ENCODE peak calls at places on chromosomes 3 and 15, in six cellular contexts. O, M, W, V, T and G are unnamed samples.
A peak's percentile ranks its signal among the peaks of the same experiment; 100 is the strongest.

GRCh38 chr3:33749546-33750215 is 31.6 kb upstream of the CLASP2 start:
- DNase-seq in O (no peak), M (no peak), W (no peak), V (no peak), T (no peak), G (peak; percentile 42)

GRCh38 chr15:51251591-51251990 is 86.8 kb downstream of the CYP19A1 start:
- DNase-seq in O (no peak), M (no peak), W (no peak), V (no peak), T (no peak), G (no peak)

GRCh38 chr3:10706156-10707088 is 109.6 kb upstream of the SLC6A11 start:
- DNase-seq in O (no peak), M (no peak), W (no peak), V (no peak), T (no peak), G (no peak)

GRCh38 chr15:55255714-55256113 is 33.9 kb downstream of the RAB27A start:
- DNase-seq in O (no peak), M (no peak), W (no peak), V (no peak), T (no peak), G (no peak)

GRCh38 chr3:66152336-66152735 is 68.5 kb upstream of the SLC25A26 start:
- DNase-seq in O (no peak), M (no peak), W (no peak), V (no peak), T (no peak), G (no peak)

GRCh38 chr3:42012378-42012934 is 50.6 kb upstream of the ULK4 start:
- DNase-seq in O (no peak), M (no peak), W (no peak), V (no peak), T (no peak), G (no peak)

GRCh38 chr3:62653806-62654205 is 221.4 kb downstream of the CADPS start:
- DNase-seq in O (no peak), M (no peak), W (no peak), V (no peak), T (no peak), G (no peak)

GRCh38 chr3:32453346-32453745 is 49.3 kb downstream of the CMTM6 start:
- DNase-seq in O (no peak), M (peak; percentile 19), W (no peak), V (no peak), T (no peak), G (no peak)

GRCh38 chr3:104614564-104614963 is 752.1 kb upstream of the ALCAM start:
- DNase-seq in O (no peak), M (no peak), W (no peak), V (no peak), T (no peak), G (no peak)

GRCh38 chr15:39406485-39406884 is 174.4 kb upstream of the THBS1 start:
- DNase-seq in O (no peak), M (no peak), W (no peak), V (no peak), T (no peak), G (no peak)

GRCh38 chr3:69914395-69914794 is 85.1 kb upstream of the SAMMSON start:
- DNase-seq in O (no peak), M (no peak), W (no peak), V (no peak), T (no peak), G (no peak)

GRCh38 chr15:66907826-66908502 is 157.4 kb upstream of the SMAD3 start:
- DNase-seq in O (no peak), M (no peak), W (peak; percentile 81), V (peak; percentile 56), T (no peak), G (peak; percentile 73)

GRCh38 chr15:64653757-64654156 is 121.6 kb downstream of the RBPMS2 start:
- DNase-seq in O (no peak), M (no peak), W (no peak), V (no peak), T (no peak), G (no peak)

GRCh38 chr3:157129782-157130137 is 30.2 kb downstream of the CCNL1 start:
- DNase-seq in O (no peak), M (no peak), W (no peak), V (no peak), T (no peak), G (no peak)

GRCh38 chr3:127457094-127457475 is 133.4 kb downstream of the TPRA1 start:
- DNase-seq in O (peak; percentile 53), M (no peak), W (peak; percentile 78), V (no peak), T (no peak), G (no peak)

GRCh38 chr3:165523801-165524200 is 313.4 kb downstream of the BCHE start:
- DNase-seq in O (no peak), M (no peak), W (no peak), V (no peak), T (no peak), G (no peak)

GRCh38 chr15:65163041-65163440 is 22.1 kb downstream of the CLPX start:
- DNase-seq in O (no peak), M (no peak), W (no peak), V (no peak), T (no peak), G (no peak)

GRCh38 chr3:23999012-23999641 is 54.0 kb downstream of the NR1D2 start:
- DNase-seq in O (peak; percentile 63), M (no peak), W (no peak), V (peak; percentile 45), T (peak; percentile 78), G (no peak)

GRCh38 chr3:170180107-170180951 is 1.2 kb downstream of the PHC3 start:
- DNase-seq in O (no peak), M (no peak), W (no peak), V (no peak), T (peak; percentile 28), G (peak; percentile 10)

GRCh38 chr15:89654847-89655805 is at the start of gene KIF7:
- DNase-seq in O (no peak), M (no peak), W (peak; percentile 78), V (peak; percentile 32), T (peak; percentile 42), G (no peak)
- TF ChIP-seq POLR2AphosphoS5 in O (no peak), M (peak; percentile 63), W (no peak), V (peak; percentile 27), T (no peak), G (no peak)

DNA sequence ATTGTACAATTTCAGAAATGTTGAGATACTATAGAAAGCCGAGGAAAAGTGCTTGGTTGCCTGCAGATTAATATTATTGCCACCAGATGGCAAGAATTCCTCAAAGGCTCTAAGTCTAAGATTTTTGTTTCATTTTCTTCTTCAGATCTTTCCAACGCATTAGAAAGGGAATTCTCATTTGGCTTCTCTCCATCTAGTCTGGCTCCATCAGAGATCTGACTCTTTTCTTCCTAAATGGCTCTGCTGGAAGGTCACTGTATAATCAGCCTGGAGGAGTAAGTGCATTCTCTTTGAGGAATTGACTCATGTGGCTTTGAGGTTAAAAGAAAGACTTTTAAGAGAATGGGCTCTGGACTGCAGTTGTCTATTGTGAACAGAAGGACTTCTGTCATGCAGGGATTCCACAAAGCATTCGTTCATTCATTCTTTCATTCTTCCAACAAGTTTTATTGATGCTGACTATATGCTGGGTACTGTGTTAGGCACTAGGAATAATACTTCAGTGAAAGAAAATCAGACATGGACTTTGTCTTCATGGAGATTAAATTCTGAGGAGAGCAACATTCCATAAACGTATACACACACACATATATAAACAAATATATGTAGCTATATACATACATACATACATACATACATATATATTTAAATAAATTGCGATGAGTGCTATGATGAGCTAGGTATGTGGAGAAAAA is 55.3 kb downstream of the SLC28A2 start:
- DNase-seq in O (no peak), M (no peak), W (no peak), V (peak; percentile 53), T (peak; percentile 6), G (no peak)
- TF ChIP-seq CTCF in O (peak; percentile 64), M (peak; percentile 65), W (peak; percentile 26), V (peak; percentile 66), T (peak; percentile 23), G (peak; percentile 16)

GRCh38 chr3:195153121-195153520 is 117.8 kb downstream of the XXYLT1 start:
- DNase-seq in O (no peak), M (no peak), W (no peak), V (no peak), T (no peak), G (no peak)
- TF ChIP-seq POLR2AphosphoS5 in O (no peak), M (no peak), W (no peak), V (no peak), T (no peak), G (no peak)

GRCh38 chr3:49170744-49171118 is 667 bp upstream of the KLHDC8B start:
- DNase-seq in O (no peak), M (no peak), W (no peak), V (no peak), T (no peak), G (no peak)
- TF ChIP-seq CTCF in O (no peak), M (no peak), W (no peak), V (no peak), T (no peak), G (no peak)